ENCODE peak calls at places on chromosomes 2 and 18, in four cellular contexts. C, N, T and U are unnamed samples.

GRCh38 chr2:137897082-137897481 is 67.2 kb upstream of the HNMT start:
- DNase-seq in C (no peak), N (no peak), T (no peak), U (no peak)

GRCh38 chr18:9715974-9716373 is 7.9 kb downstream of the RAB31 start:
- DNase-seq in C (no peak), N (no peak), T (no peak), U (no peak)

GRCh38 chr18:34591920-34592444 is 118.1 kb upstream of the DTNA start:
- DNase-seq in C (no peak), N (no peak), T (no peak), U (no peak)

GRCh38 chr2:27085670-27086089 is 892 bp upstream of the KHK start:
- DNase-seq in C (peak), N (peak), T (peak), U (peak)

GRCh38 chr2:73993376-73993775 is 8.7 kb downstream of the TET3 start:
- DNase-seq in C (no peak), N (no peak), T (no peak), U (no peak)

GRCh38 chr2:67917332-67918054 is 145.3 kb downstream of the C1D start:
- DNase-seq in C (no peak), N (peak), T (no peak), U (no peak)

GRCh38 chr2:197711576-197711975 is 6.4 kb downstream of the MARS2 start:
- DNase-seq in C (no peak), N (no peak), T (no peak), U (no peak)

GRCh38 chr2:174546519-174547506 is 50.8 kb downstream of the WIPF1 start:
- DNase-seq in C (no peak), N (peak), T (no peak), U (no peak)

GRCh38 chr2:72182547-72183460 is 35.1 kb upstream of the CYP26B1 start:
- DNase-seq in C (no peak), N (no peak), T (peak), U (no peak)

GRCh38 chr2:84991404-84992151 is 20.6 kb downstream of the KCMF1 start:
- DNase-seq in C (no peak), N (peak), T (no peak), U (no peak)

GRCh38 chr18:23718243-23718720 is 29.0 kb downstream of the LAMA3 start:
- DNase-seq in C (no peak), N (peak), T (no peak), U (no peak)

GRCh38 chr2:110852541-110853263 is 120.3 kb downstream of the ACOXL start:
- DNase-seq in C (peak), N (no peak), T (no peak), U (no peak)

GRCh38 chr2:213225866-213226265 is 58.4 kb upstream of the SPAG16 start:
- DNase-seq in C (no peak), N (no peak), T (no peak), U (no peak)

GRCh38 chr2:213224366-213224765 is 59.9 kb upstream of the SPAG16 start:
- DNase-seq in C (no peak), N (no peak), T (no peak), U (no peak)

GRCh38 chr2:213220967-213221603 is 63.2 kb upstream of the SPAG16 start:
- DNase-seq in C (no peak), N (no peak), T (no peak), U (no peak)

GRCh38 chr2:213219816-213220215 is 64.4 kb upstream of the SPAG16 start:
- DNase-seq in C (no peak), N (no peak), T (no peak), U (no peak)

DNA sequence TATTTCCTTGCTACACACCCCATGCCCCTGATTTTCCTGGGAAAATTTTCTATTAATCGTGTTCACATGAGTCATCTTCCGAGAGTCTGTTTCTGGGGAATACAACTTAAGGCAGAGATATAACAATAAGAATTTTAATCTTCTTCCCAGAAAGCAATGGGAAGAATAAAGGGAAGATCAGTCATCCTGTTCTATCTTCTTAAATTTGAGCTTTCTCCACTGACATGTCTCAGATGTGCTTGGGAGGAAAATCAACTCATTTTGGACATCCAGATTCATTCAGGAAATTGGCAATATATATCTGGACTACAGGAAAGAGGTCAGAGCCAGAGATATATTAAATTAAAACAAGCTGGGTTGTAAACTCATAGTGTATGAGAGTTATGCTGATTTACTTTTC is 62.3 kb upstream of the SPAG16 start:
- DNase-seq in C (no peak), N (no peak), T (no peak), U (no peak)
- H3K27ac ChIP-seq in C (no peak), N (no peak), T (no peak), U (no peak)

GRCh38 chr2:178523596-178524134 is 43.4 kb downstream of the PLEKHA3 start:
- DNase-seq in C (no peak), N (peak), T (no peak), U (no peak)
- H3K27ac ChIP-seq in C (peak), N (peak), T (no peak), U (peak)

DNA sequence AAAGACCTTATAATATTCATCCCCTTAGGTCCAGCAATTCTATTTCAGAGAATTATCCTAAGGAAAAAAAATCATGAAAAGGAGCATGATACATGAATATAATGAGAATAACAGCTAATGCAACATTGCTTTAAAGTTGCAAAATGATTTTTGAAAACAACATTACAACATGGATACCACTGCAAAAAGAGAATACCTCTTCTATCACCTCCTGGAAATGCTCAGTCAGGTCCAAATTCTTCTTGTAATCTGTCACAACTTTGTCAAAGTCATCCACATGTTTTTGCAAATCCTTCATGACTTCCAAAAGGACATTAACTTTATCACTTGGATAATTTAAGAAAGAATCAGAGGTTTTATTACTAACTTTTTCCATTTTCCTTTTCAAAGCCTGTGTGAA is 47.9 kb upstream of the TTN start:
- DNase-seq in C (no peak), N (no peak), T (no peak), U (no peak)
- H3K27ac ChIP-seq in C (no peak), N (no peak), T (no peak), U (no peak)

DNA sequence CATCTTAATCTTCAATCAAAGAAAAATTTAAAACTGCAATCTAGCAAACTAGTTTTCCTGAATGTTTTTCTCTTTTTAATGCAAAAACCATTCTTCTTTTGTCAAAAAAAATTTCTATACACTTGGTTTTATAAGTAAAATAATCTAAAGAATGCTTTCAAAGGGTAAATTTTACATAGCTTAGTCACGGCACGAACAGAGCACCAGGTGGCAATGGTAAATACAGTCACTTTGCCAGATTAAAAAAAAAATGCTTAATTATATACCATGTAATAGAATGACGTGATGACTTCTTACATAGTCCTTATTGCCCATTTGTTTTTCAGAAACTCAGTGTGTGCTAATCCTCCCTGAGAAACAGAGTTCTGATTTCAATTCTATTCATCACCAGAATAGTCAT is 10.4 kb downstream of the FEZ2 start:
- DNase-seq in C (no peak), N (peak), T (no peak), U (no peak)
- H3K27ac ChIP-seq in C (no peak), N (no peak), T (no peak), U (no peak)

GRCh38 chr2:152467677-152468406 is 132.9 kb downstream of the FMNL2 start:
- DNase-seq in C (no peak), N (no peak), T (no peak), U (no peak)
- H3K27ac ChIP-seq in C (no peak), N (no peak), T (no peak), U (no peak)

DNA sequence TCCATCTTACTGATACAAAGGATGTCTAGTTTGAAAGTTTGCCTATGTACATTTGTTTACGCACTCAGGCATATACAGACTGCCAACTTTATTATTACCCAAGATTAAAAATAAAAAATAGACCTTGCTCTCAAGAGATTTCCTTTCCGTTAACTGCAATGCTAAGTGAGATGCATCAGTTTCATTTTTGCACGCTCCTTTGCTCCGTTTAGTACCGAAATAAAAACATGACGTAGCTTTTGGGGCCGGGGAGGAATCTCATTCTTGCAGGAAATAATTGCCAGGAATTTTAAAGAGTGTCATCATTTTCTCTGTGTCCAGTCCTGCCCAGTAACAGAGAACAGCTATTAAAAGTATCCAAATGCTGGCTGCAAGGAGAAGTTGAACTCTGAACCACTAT is 169.5 kb downstream of the SLC8A1 start:
- DNase-seq in C (no peak), N (peak), T (no peak), U (no peak)
- H3K27ac ChIP-seq in C (no peak), N (peak), T (peak), U (peak)

GRCh38 chr2:105746177-105747080 is 1.7 kb downstream of the NCK2 start:
- DNase-seq in C (peak), N (no peak), T (peak), U (no peak)
- H3K27ac ChIP-seq in C (peak), N (peak), T (no peak), U (peak)